ENCODE peak calls at places on chromosomes 13 and 19, in seven cellular contexts. K is left lung, Z is hepatocyte, I is foreskin fibroblast, X is HFF-Myc, H is breast epithelium, W is AG10803. R is an unnamed sample.

GRCh38 chr19:49073514-49074378 is 1.2 kb upstream of the KCNA7 start:
- DNase-seq in K (no peak), W (no peak), I (no peak), X (no peak), Z (no peak), H (no peak), R (no peak)

GRCh38 chr13:91132786-91133185 is 214.7 kb upstream of the MIR17HG start:
- DNase-seq in X (no peak), H (no peak), I (no peak), K (no peak), W (no peak), Z (no peak), R (peak)

GRCh38 chr13:47831265-47831664 is 169.8 kb downstream of the SUCLA2 start:
- DNase-seq in K (no peak), H (no peak), I (peak), W (peak), Z (no peak), X (no peak), R (peak)

GRCh38 chr13:108357228-108357627 is 87.7 kb downstream of the TNFSF13B start:
- DNase-seq in Z (no peak), H (no peak), I (no peak), W (no peak), K (no peak), X (no peak), R (no peak)

GRCh38 chr13:113458218-113459065 is 5.2 kb upstream of the ADPRHL1 start:
- DNase-seq in X (no peak), K (no peak), W (no peak), Z (no peak), I (no peak), H (no peak), R (no peak)

GRCh38 chr13:97254809-97255208 is 32.7 kb downstream of the MBNL2 start:
- DNase-seq in H (no peak), W (peak), K (no peak), Z (no peak), X (no peak), I (peak), R (peak)

GRCh38 chr19:8209965-8210659 is 942 bp downstream of the CERS4 start:
- DNase-seq in I (no peak), X (no peak), H (no peak), K (no peak), W (no peak), Z (no peak), R (no peak)

GRCh38 chr13:27264181-27264580 is 6.4 kb upstream of the RASL11A start:
- DNase-seq in K (no peak), X (peak), W (peak), Z (peak), I (peak), H (no peak), R (peak)

GRCh38 chr13:108322206-108322824 is 52.8 kb downstream of the TNFSF13B start:
- DNase-seq in H (no peak), X (peak), Z (peak), W (peak), I (peak), K (no peak), R (peak)

GRCh38 chr13:75231235-75231634 is 250.7 kb downstream of the TBC1D4 start:
- DNase-seq in W (no peak), H (no peak), X (no peak), I (no peak), Z (no peak), K (no peak), R (no peak)

GRCh38 chr13:49840266-49840665 is 47.8 kb upstream of the KPNA3 start:
- DNase-seq in Z (no peak), I (no peak), W (no peak), X (no peak), H (no peak), K (no peak), R (no peak)

GRCh38 chr19:28498404-28498976 is 714.5 kb downstream of the UQCRFS1 start:
- DNase-seq in K (no peak), Z (no peak), I (no peak), X (no peak), W (no peak), H (no peak), R (no peak)

GRCh38 chr19:28495046-28495445 is 717.9 kb downstream of the UQCRFS1 start:
- DNase-seq in I (no peak), Z (no peak), X (no peak), H (no peak), W (no peak), K (no peak), R (peak)

GRCh38 chr19:28497137-28497536 is 715.8 kb downstream of the UQCRFS1 start:
- DNase-seq in K (no peak), X (no peak), W (no peak), H (no peak), Z (no peak), I (no peak), R (peak)

GRCh38 chr19:28500319-28500718 is 712.6 kb downstream of the UQCRFS1 start:
- DNase-seq in Z (no peak), W (no peak), X (no peak), K (no peak), I (no peak), H (no peak), R (no peak)

DNA sequence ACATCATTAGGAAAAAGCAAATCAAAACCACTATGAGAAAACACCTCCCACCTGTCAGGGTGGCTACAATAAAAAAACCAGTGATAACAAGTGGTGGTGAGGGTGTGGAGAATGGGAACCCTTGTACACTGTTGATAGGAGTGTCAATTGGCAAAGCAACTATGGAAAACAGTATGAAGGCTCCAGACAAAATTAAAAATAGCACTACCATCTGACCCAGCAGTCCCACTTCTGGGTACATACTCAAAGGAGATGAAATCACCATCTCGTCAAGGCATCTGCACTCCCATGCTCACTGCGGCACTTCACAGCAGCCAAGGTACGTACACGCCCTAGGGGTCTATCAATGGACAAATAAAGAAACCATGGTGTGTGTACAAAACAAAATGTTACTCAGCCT is 715.1 kb downstream of the UQCRFS1 start:
- DNase-seq in Z (no peak), X (no peak), W (no peak), H (no peak), K (no peak), I (no peak), R (no peak)
- TF ChIP-seq CTCF in Z (no peak), X (no peak), W (no peak), H (no peak), K (no peak), I (no peak), R (no peak)

DNA sequence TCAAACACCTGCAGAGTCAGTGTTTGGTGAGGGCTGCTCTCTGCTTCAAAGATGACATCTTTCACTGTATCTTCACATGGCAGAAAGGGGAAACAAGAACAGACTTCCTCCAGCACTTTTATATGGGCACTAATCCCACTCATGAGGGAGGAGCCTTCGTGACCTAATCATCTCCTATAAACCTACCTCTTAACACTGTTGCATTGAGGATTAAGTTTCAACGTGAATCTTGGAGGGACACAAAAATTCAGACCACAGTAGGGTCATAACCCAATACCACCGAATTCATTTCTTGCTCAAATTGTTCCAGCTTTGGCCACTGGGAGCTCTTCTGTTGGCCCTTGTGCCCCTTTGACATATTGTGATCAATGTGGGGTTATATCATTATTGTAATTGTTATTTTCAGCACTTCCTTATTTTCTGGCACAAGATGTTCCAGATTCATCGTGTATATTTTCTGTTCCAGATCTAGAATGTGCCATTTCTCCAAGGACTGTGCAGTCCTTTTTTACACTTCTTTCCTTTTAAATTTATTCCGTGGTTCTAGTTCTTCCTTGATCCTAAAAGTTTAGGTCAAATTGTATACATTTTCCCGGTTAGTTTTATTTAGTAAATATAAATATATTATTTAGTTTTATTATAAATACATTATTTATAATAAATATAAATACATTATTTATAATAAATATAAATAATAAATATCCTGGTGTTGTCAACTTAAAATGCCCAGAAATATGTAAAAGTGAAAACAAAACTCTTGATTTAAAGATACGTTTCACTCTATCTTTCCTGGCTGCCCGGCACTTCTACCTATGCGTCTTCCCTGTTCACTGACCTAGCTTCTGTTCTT is 35.5 kb upstream of the IGFL4 start:
- DNase-seq in X (no peak), W (no peak), Z (no peak), H (no peak), I (no peak), K (no peak), R (no peak)
- H3K4me3 ChIP-seq in X (no peak), W (no peak), Z (no peak), H (no peak), I (no peak), K (no peak), R (no peak)

GRCh38 chr19:14322889-14323463 is 58.3 kb upstream of the ADGRE5 start:
- DNase-seq in X (no peak), K (no peak), H (no peak), Z (no peak), I (no peak), W (no peak), R (no peak)

GRCh38 chr19:14317157-14317556 is 64.1 kb upstream of the ADGRE5 start:
- DNase-seq in I (no peak), W (no peak), Z (no peak), K (no peak), X (no peak), H (no peak), R (no peak)

GRCh38 chr19:14320253-14320652 is 61.0 kb upstream of the ADGRE5 start:
- DNase-seq in H (no peak), I (no peak), X (no peak), Z (no peak), W (no peak), K (no peak), R (no peak)

GRCh38 chr19:14315433-14315832 is 65.8 kb upstream of the ADGRE5 start:
- DNase-seq in W (no peak), H (no peak), Z (no peak), K (no peak), X (no peak), I (no peak), R (no peak)

GRCh38 chr19:14318873-14319272 is 62.4 kb upstream of the ADGRE5 start:
- DNase-seq in Z (peak), X (no peak), I (no peak), W (no peak), H (no peak), K (no peak), R (no peak)
- TF ChIP-seq CTCF in Z (peak), X (peak), I (peak), W (peak), H (no peak), K (no peak), R (peak)

GRCh38 chr19:11198175-11198534 is 810 bp upstream of the KANK2 start:
- DNase-seq in W (no peak), X (no peak), K (no peak), I (no peak), Z (no peak), H (no peak), R (no peak)
- H3K4me3 ChIP-seq in W (peak), X (no peak), K (no peak), I (peak), Z (no peak), H (peak), R (no peak)

DNA sequence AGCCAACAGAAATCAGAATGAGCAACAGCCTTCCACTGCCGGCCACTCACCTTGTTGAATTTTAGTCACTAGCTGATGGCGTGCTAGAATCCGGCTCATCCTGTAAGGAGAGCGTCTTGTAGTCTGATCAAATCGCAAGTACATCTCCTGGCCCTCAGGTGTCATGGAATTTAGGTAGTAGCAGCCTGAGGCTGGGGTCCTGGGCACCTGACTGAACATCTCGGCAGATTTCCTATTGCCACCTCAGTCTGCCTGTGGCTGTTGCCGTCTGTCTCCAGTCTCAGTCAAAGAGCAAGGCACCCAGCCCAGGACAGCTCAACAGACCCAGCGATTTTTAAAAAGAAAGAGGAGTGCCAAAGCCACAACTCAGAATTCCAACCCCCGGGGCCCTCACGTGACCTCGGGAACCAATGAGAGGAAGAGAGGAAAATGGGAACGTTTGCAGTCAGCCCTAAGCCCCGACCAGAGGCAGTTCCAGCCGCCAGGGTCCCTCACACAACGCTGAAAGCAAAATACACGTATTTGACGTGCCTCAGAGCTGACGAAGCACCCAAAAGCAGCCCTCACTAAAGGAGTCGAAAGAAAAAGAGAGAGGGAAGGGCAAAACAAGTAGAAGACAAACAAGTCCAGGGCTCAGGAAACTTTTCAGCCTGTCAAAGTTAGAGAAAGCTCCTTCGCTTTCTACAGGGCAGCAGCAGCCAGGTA is at the start of gene STARD13:
- DNase-seq in X (peak), K (peak), W (peak), I (peak), H (peak), Z (peak), R (peak)
- TF ChIP-seq CTCF in X (peak), K (peak), W (peak), I (peak), H (peak), Z (peak), R (peak)

R was measured in fibroblast of the aortic adventitia.